ENCODE peak calls at places on chromosome 13, in eight cellular contexts. X is MM.1S, F is thoracic aorta, W is neuronal stem cell, N is WERI-Rb-1, Z is esophagus squamous epithelium, H is heart right ventricle, J is tibial nerve. V is an unnamed sample. For H3K36me3 and H3K27me3, the result is how much of the 10 kb centered on the place peaks cover.

GRCh38 chr13:70170689-70171088 is 62.4 kb upstream of the KLHL1 start:
- DNase-seq in X (no peak), F (no peak), W (no peak), N (no peak), Z (no peak), H (no peak), J (no peak), V (no peak)

GRCh38 chr13:105410602-105411001 is 1124.9 kb downstream of the EFNB2 start:
- DNase-seq in X (no peak), F (no peak), W (peak), N (peak), Z (no peak), H (peak), J (peak), V (peak)

GRCh38 chr13:23928985-23929384 is 31.7 kb upstream of the C1QTNF9B start:
- DNase-seq in X (no peak), F (no peak), W (no peak), N (peak), Z (no peak), H (no peak), J (no peak), V (no peak)

GRCh38 chr13:37127706-37128241 is 22.3 kb upstream of the CSNK1A1L start:
- DNase-seq in X (no peak), F (no peak), W (no peak), N (no peak), Z (no peak), H (peak), J (no peak), V (no peak)

GRCh38 chr13:89862691-89863036 is 1484.8 kb upstream of the MIR17HG start:
- DNase-seq in X (no peak), F (no peak), W (no peak), N (no peak), Z (no peak), H (no peak), J (no peak), V (no peak)

GRCh38 chr13:49655906-49656305 is 27.6 kb downstream of the ARL11 start:
- DNase-seq in X (no peak), F (no peak), W (no peak), N (no peak), Z (no peak), H (no peak), J (no peak), V (no peak)

GRCh38 chr13:80341098-80341701 is at the start of gene SPRY2:
- DNase-seq in X (peak), F (peak), W (peak), N (peak), Z (peak), H (peak), J (peak), V (peak)

GRCh38 chr13:41652735-41653361 is 195.5 kb downstream of the RGCC start:
- DNase-seq in X (no peak), F (no peak), W (peak), N (no peak), Z (no peak), H (peak), J (no peak), V (peak)

GRCh38 chr13:59865398-59865797 is 298.3 kb downstream of the DIAPH3 start:
- DNase-seq in X (no peak), F (no peak), W (no peak), N (no peak), Z (no peak), H (no peak), J (no peak), V (no peak)

GRCh38 chr13:110330491-110331001 is 23.5 kb downstream of the COL4A2 start:
- DNase-seq in X (no peak), F (no peak), W (no peak), N (no peak), Z (no peak), H (no peak), J (no peak), V (no peak)

GRCh38 chr13:109196896-109197295 is 567.5 kb downstream of the MYO16 start:
- DNase-seq in X (no peak), F (no peak), W (peak), N (peak), Z (no peak), H (no peak), J (no peak), V (no peak)

GRCh38 chr13:51729853-51730553 is 74.0 kb downstream of the DHRS12 start:
- DNase-seq in X (no peak), F (peak), W (no peak), N (no peak), Z (no peak), H (no peak), J (no peak), V (no peak)

DNA sequence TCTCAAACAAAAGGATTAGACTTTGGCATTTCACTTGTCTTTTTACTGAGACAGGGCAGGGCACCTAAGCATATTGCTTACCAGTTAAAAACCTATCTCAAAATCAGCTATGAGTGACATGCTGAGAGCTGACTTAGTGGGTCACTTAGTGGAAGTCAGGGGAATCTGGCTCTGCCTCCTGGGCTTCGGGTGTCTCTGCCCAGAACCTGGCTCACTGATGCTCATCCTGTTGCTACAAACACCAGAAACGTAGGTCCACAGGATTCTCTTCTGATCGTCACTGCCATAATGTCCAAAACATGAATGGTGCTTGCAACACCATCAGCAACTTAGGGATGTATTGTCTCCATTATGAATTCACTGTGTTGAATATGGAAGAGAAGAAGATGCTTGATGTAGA is 276.1 kb downstream of the ITGBL1 start:
- DNase-seq in X (no peak), F (no peak), W (no peak), N (no peak), Z (no peak), H (no peak), J (no peak), V (no peak)
- H3K4me3 ChIP-seq in X (no peak), F (no peak), W (no peak), N (no peak), Z (no peak), H (no peak), J (no peak), V (no peak)

GRCh38 chr13:33115274-33115673 is 99.1 kb downstream of the KL start:
- DNase-seq in X (no peak), F (no peak), W (no peak), N (no peak), Z (no peak), H (no peak), J (no peak), V (no peak)
- H3K36me3 ChIP-seq in X (under half), F (under half), W (under half), N (under half), Z (under half), H (under half), J (under half), V (under half)

GRCh38 chr13:111662895-111663294 is 342.5 kb downstream of the TEX29 start:
- DNase-seq in X (no peak), F (no peak), W (no peak), N (no peak), Z (no peak), H (no peak), J (no peak), V (no peak)

GRCh38 chr13:111662451-111662850 is 342.0 kb downstream of the TEX29 start:
- DNase-seq in X (no peak), F (no peak), W (no peak), N (no peak), Z (no peak), H (no peak), J (no peak), V (no peak)

GRCh38 chr13:111664696-111665095 is 344.3 kb downstream of the TEX29 start:
- DNase-seq in X (no peak), F (no peak), W (no peak), N (no peak), Z (no peak), H (no peak), J (no peak), V (no peak)

GRCh38 chr13:111664060-111664459 is 343.6 kb downstream of the TEX29 start:
- DNase-seq in X (no peak), F (no peak), W (no peak), N (no peak), Z (no peak), H (no peak), J (no peak), V (no peak)

DNA sequence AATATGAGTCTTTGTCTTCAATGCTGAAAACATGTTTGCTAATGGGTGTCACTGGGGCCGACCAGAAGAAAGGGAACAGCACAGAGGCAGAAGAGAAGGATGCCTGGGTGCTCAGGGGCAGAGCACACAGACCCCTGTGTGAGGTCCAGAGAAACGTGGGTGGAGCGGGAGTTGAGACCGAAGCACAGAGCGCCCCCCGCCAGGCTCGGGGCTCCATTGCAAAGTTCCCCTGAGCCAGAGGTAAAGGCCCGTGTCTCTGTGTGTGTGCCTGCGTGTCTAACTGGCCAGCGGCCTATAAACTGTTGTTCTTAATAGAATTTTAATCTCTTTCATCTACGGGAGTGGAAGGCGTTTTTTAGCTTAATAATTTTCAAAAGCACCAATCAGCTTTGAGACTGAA is 343.1 kb downstream of the TEX29 start:
- DNase-seq in X (no peak), F (no peak), W (no peak), N (no peak), Z (no peak), H (no peak), J (no peak), V (peak)
- H3K27me3 ChIP-seq in X (under half), F (under half), W (under half), N (half or more), Z (under half), H (under half), J (under half), V (under half)

GRCh38 chr13:107827840-107828549 is 387.3 kb downstream of the LIG4 start:
- DNase-seq in X (no peak), F (no peak), W (no peak), N (no peak), Z (no peak), H (no peak), J (no peak), V (no peak)
- H3K4me3 ChIP-seq in X (no peak), F (no peak), W (no peak), N (no peak), Z (no peak), H (no peak), J (no peak), V (no peak)

DNA sequence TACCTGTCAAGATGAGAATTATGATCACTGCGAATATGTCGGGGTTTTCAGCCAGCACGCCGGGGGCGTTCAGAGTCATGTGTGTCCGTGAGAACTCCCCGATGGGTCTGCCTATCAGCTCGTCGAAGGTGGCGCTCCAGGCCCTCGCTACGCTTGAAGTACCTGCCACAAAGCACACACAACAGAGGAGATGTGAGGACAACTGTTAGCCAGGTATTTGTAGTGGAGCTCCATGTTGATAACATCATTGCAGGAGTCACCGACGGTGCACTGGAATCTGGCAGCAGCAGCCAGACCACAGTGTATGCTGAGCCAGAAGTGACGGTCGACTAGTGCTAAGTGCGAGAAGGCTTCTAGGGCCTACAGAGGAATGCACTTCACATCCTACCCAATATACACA is 62.7 kb downstream of the SLC7A1 start:
- DNase-seq in X (no peak), F (no peak), W (no peak), N (no peak), Z (no peak), H (no peak), J (no peak), V (no peak)
- H3K36me3 ChIP-seq in X (under half), F (under half), W (under half), N (under half), Z (under half), H (under half), J (under half), V (under half)

GRCh38 chr13:112055032-112055416 is 11.9 kb upstream of the SOX1 start:
- DNase-seq in X (no peak), F (no peak), W (no peak), N (no peak), Z (no peak), H (no peak), J (no peak), V (peak)
- H3K27me3 ChIP-seq in X (under half), F (under half), W (half or more), N (half or more), Z (half or more), H (half or more), J (half or more), V (half or more)

V was measured in H7.